ENCODE peak calls at places on chromosomes 6 and 20, in four cellular contexts. S is HL-60, L is suprapubic skin, C is spleen. Q is an unnamed sample.

GRCh38 chr6:134437376-134437775 is 119.5 kb upstream of the SGK1 start:
- DNase-seq in C (no peak), S (peak; percentile 18), L (no peak), Q (no peak)

GRCh38 chr20:46007671-46008070 is 1.0 kb upstream of the MMP9 start:
- DNase-seq in C (no peak), S (no peak), L (no peak), Q (no peak)

GRCh38 chr6:155524249-155524651 is 68.6 kb upstream of the NOX3 start:
- DNase-seq in C (no peak), S (no peak), L (no peak), Q (no peak)

GRCh38 chr6:144140859-144141258 is 9.5 kb upstream of the STX11 start:
- DNase-seq in S (no peak), C (no peak), L (no peak), Q (no peak)

GRCh38 chr6:65199683-65200082 is 507.3 kb downstream of the EYS start:
- DNase-seq in L (no peak), S (no peak), C (no peak), Q (no peak)

GRCh38 chr6:25027221-25027916 is 91.6 kb upstream of the RIPOR2 start:
- DNase-seq in L (no peak), C (peak; percentile 89), S (no peak), Q (no peak)

GRCh38 chr6:28542440-28543293 is 17.0 kb downstream of the GPX5 start:
- DNase-seq in C (no peak), S (peak; percentile 69), L (no peak), Q (no peak)

GRCh38 chr20:2364014-2364413 is 16.7 kb upstream of the TGM6 start:
- DNase-seq in L (no peak), C (no peak), S (no peak), Q (no peak)

GRCh38 chr6:121748376-121748775 is 312.9 kb downstream of the GJA1 start:
- DNase-seq in C (no peak), S (no peak), L (no peak), Q (no peak)

GRCh38 chr6:14618759-14619418 is 501.3 kb downstream of the CD83 start:
- DNase-seq in C (no peak), L (no peak), S (no peak), Q (no peak)

GRCh38 chr6:4624726-4625125 is 151.5 kb upstream of the CDYL start:
- DNase-seq in L (no peak), S (no peak), C (no peak), Q (no peak)

GRCh38 chr6:166512567-166512966 is 73.9 kb downstream of the RAMACL start:
- DNase-seq in L (no peak), S (no peak), C (peak; percentile 88), Q (no peak)

GRCh38 chr20:17616480-17617211 is 46.8 kb downstream of the DSTN start:
- DNase-seq in C (peak; percentile 74), L (no peak), S (peak; percentile 48), Q (peak; percentile 71)

DNA sequence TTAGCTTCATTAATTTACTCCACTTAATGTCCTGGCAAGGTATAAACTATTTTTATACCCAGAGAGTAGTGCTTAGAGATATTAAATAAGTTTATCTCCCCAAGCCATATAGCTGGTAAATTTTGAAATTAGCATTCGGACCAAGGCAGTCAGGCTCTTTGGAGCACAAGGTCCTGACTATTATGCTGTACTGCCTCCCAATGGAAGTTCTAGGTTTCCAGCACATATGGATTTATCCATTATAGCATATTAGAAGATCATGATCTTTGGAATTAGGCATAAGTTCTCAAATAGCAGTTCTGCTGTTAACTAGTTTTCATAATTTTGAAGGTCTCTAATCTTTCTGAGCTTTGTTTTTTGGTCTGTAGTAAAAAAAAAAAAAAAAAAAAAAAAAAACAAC is 835.3 kb upstream of the EPHA7 start:
- DNase-seq in S (no peak), C (no peak), L (no peak), Q (no peak)
- TF ChIP-seq CTCF in S (no peak), C (no peak), L (no peak), Q (no peak)

GRCh38 chr20:40225596-40225995 is 463.4 kb downstream of the MAFB start:
- DNase-seq in C (no peak), L (no peak), S (no peak), Q (no peak)
- TF ChIP-seq POLR2AphosphoS5 in C (no peak), L (no peak), S (no peak), Q (no peak)

GRCh38 chr6:104623052-104623690 is 236.5 kb downstream of the HACE1 start:
- DNase-seq in L (no peak), S (no peak), C (no peak), Q (no peak)
- TF ChIP-seq CTCF in L (no peak), S (no peak), C (no peak), Q (no peak)

GRCh38 chr6:30601815-30602641 is 15.0 kb downstream of the PPP1R10 start:
- DNase-seq in L (no peak), C (no peak), S (no peak), Q (no peak)
- TF ChIP-seq POLR2AphosphoS5 in L (no peak), C (peak; percentile 66), S (peak; percentile 28), Q (peak; percentile 29)

GRCh38 chr20:63028461-63028921 is 21.7 kb upstream of the BHLHE23 start:
- DNase-seq in C (peak; percentile 57), L (peak; percentile 4), S (no peak), Q (no peak)

GRCh38 chr20:63029358-63030121 is 22.8 kb upstream of the BHLHE23 start:
- DNase-seq in L (no peak), S (no peak), C (peak; percentile 75), Q (no peak)

GRCh38 chr20:63025534-63026331 is 19.0 kb upstream of the BHLHE23 start:
- DNase-seq in L (peak; percentile 63), C (peak; percentile 74), S (peak; percentile 51), Q (no peak)

GRCh38 chr20:63026582-63027424 is 20.0 kb upstream of the BHLHE23 start:
- DNase-seq in L (peak; percentile 52), C (peak; percentile 62), S (no peak), Q (no peak)

DNA sequence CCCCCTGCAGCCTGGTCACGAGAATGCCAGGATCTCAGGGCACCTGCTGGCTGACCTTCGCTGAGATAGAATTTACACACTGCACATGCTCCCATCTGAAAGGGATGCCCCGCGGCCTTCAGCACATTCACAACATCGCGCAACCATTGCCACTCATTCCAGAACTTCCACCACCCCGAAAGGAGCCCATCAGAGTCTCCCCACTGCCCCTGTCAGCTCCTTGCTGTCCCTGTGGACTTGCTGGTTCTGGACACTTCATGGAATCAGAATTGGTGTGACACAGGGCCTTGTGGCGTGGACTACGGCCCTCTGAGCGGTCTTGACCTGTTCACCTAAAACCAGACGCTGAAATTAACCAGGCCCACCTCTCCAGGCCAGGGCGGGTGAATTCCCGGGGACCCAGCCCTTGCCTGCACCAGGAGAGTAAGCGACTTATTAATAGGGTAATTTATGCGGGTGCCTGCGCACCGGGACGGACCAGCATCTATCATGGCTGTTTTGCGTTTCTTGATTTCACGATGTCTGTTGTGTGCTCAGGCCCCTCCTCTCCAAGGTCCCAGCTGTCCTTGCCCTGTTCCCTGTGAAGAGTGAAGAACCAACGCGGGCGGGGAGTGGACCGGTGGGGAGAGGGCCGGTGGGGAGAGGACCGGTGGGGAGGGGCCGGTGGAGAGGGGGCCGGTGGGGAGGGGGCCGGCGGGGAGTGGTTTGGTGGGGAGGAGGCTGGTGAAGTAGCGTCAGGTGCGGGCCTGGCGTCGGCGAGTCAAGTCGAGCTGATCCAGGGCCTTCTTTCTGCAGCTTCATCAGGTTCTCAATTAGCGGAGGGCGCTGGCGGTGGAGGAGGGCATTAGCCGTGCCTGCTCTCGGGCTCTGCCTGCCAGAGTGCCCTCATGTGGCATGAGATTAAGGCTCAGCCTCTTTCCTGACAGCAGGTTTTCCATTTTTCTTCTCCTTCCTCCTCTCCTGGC is 20.9 kb upstream of the BHLHE23 start:
- DNase-seq in S (peak; percentile 44), L (peak; percentile 32), C (peak; percentile 68), Q (no peak)
- TF ChIP-seq CTCF in S (no peak), L (no peak), C (no peak), Q (no peak)

GRCh38 chr6:167937301-167937700 is 60.2 kb upstream of the KIF25 start:
- DNase-seq in S (no peak), C (no peak), L (no peak), Q (no peak)

GRCh38 chr6:167934426-167934864 is 63.0 kb upstream of the KIF25 start:
- DNase-seq in S (no peak), C (no peak), L (no peak), Q (no peak)

GRCh38 chr6:167941822-167942221 is 55.6 kb upstream of the KIF25 start:
- DNase-seq in S (no peak), C (no peak), L (no peak), Q (no peak)

GRCh38 chr6:167933847-167934246 is 63.6 kb upstream of the KIF25 start:
- DNase-seq in C (no peak), L (no peak), S (no peak), Q (no peak)

GRCh38 chr6:167937948-167938911 is 59.2 kb upstream of the KIF25 start:
- DNase-seq in C (no peak), S (peak; percentile 4), L (no peak), Q (no peak)
- TF ChIP-seq POLR2AphosphoS5 in C (no peak), S (no peak), L (no peak), Q (no peak)

GRCh38 chr6:124463271-124463670 is 499.0 kb upstream of the RNF217 start:
- DNase-seq in L (no peak), S (no peak), C (no peak), Q (no peak)

GRCh38 chr6:124459268-124459667 is 503.0 kb upstream of the RNF217 start:
- DNase-seq in C (no peak), L (no peak), S (no peak), Q (no peak)

GRCh38 chr6:124466949-124467348 is 495.3 kb upstream of the RNF217 start:
- DNase-seq in S (no peak), L (no peak), C (no peak), Q (no peak)

GRCh38 chr6:124462746-124463145 is 499.5 kb upstream of the RNF217 start:
- DNase-seq in C (no peak), S (no peak), L (no peak), Q (no peak)
- TF ChIP-seq CTCF in C (no peak), S (no peak), L (no peak), Q (no peak)

GRCh38 chr6:152948150-152948768 is 34.6 kb downstream of the FBXO5 start:
- DNase-seq in C (no peak), S (peak; percentile 18), L (no peak), Q (no peak)

GRCh38 chr6:152943260-152943897 is 39.5 kb downstream of the FBXO5 start:
- DNase-seq in C (no peak), S (peak; percentile 29), L (no peak), Q (no peak)

GRCh38 chr6:152942319-152942869 is 40.4 kb downstream of the FBXO5 start:
- DNase-seq in C (no peak), S (no peak), L (no peak), Q (no peak)

GRCh38 chr6:152950240-152950639 is 32.6 kb downstream of the FBXO5 start:
- DNase-seq in S (no peak), L (no peak), C (no peak), Q (no peak)

DNA sequence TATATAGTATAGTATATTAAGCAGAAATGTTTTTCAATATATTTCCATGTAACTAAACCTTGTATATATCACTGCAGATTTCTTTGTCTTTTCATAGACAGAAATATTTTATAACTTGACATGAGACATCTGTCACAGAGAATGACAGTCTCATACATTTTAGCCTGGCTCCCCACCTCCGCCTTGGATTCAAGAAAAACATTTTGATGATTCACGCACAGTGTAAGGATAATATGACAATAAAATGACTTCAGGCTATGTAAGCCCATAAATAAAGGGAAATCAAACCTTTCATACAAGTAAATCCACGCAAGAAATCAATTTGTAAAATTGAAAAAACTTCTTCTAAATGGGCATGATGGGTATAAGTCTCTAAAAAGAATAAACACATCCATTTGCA is 36.4 kb downstream of the FBXO5 start:
- DNase-seq in S (no peak), L (no peak), C (no peak), Q (no peak)
- TF ChIP-seq POLR2AphosphoS5 in S (no peak), L (no peak), C (no peak), Q (no peak)

Q was measured in sigmoid colon.